ENCODE peak calls at places on chromosome 5, in eight cellular contexts. T, I, E, U, W, Y, J and G are unnamed samples.

GRCh38 chr5:32506809-32507208 is 62.3 kb upstream of the ZFR start:
- DNase-seq in T (peak; percentile 91), U (peak; percentile 40), E (no peak), W (no peak), I (no peak), Y (no peak), J (no peak), G (no peak)

GRCh38 chr5:180468732-180469585 is 25.2 kb upstream of the CNOT6 start:
- DNase-seq in W (no peak), I (peak; percentile 65), U (no peak), E (peak; percentile 72), T (no peak), J (no peak), Y (no peak), G (no peak)

GRCh38 chr5:53035868-53036381 is 46.8 kb downstream of the ITGA2 start:
- DNase-seq in I (no peak), U (no peak), E (no peak), Y (no peak), W (no peak), J (peak; percentile 70), T (peak; percentile 66), G (no peak)

GRCh38 chr5:68237715-68238114 is 22.2 kb downstream of the PIK3R1 start:
- DNase-seq in E (no peak), J (no peak), W (no peak), U (no peak), I (no peak), T (no peak), Y (no peak), G (no peak)

GRCh38 chr5:54115768-54116403 is 194.5 kb downstream of the ARL15 start:
- DNase-seq in J (no peak), W (no peak), I (no peak), Y (no peak), E (no peak), U (no peak), T (peak; percentile 36), G (no peak)

GRCh38 chr5:10610058-10610457 is 46.2 kb downstream of the ANKRD33B start:
- DNase-seq in E (no peak), Y (no peak), W (no peak), J (no peak), U (no peak), I (no peak), T (no peak), G (no peak)

GRCh38 chr5:120150770-120151169 is 313.3 kb upstream of the PRR16 start:
- DNase-seq in Y (no peak), T (no peak), J (no peak), W (no peak), U (no peak), E (no peak), I (no peak), G (no peak)

GRCh38 chr5:127326438-127326837 is 35.8 kb downstream of the MEGF10 start:
- DNase-seq in T (no peak), U (no peak), W (no peak), J (peak; percentile 49), Y (no peak), E (no peak), I (no peak), G (no peak)

GRCh38 chr5:40480392-40480791 is 199.3 kb upstream of the PTGER4 start:
- DNase-seq in U (no peak), Y (peak; percentile 2), J (no peak), E (no peak), W (no peak), T (no peak), I (no peak), G (no peak)

GRCh38 chr5:50292735-50293394 is 148.2 kb downstream of the EMB start:
- DNase-seq in U (no peak), J (no peak), E (peak; percentile 53), W (no peak), T (no peak), Y (no peak), I (peak; percentile 56), G (no peak)

DNA sequence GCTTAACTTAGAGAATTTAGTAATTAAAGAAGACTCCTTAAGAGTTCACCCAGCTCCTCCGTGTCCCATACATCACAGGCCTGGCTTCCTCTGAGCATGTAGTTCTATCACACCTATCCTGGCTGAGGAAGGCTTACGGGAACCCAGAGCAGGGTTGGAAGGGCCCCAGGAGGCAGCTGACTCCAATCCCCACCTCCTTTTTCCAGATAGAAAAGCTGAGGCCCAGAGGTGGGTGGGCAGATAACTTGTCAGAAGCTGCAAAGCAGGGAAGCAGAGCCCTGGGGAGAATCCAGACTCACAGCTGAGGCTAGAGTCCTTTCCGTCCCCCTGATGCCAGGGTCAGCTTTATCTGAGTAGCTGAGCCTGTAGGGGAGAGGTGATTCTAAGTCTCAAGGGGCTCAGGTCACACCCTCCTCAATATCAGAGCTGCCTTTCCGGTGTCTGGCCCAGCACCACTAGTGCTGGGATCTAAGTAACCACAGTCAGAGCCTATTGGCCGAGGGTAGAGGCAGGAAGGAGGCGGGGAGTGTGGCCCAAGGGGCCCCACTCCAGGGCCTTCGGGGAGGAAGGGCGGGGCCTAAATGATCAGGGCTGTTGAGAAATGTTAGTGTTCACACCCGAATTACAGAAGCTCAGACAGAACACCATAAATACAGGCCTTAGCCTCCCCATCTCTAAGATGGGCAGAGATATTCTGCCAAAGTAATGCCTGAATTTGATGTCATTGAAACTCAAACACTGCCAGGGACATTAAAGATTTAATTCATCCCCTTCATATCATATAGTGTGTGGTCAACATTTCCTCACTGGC is 9.9 kb downstream of the CCDC69 start:
- DNase-seq in T (no peak), I (peak; percentile 89), W (peak; percentile 64), Y (peak; percentile 79), J (peak; percentile 65), E (peak; percentile 86), U (peak; percentile 77), G (peak; percentile 87)
- H3K4me3 ChIP-seq in T (no peak overlapping the region), I (peak overlapping the region; percentile 5), W (no peak overlapping the region), Y (peak overlapping the region; percentile 87), J (no peak overlapping the region), E (no peak overlapping the region), U (peak overlapping the region; percentile 22), G (peak overlapping the region; percentile 32)

GRCh38 chr5:125152461-125153189 is 406.2 kb upstream of the ZNF608 start:
- DNase-seq in W (no peak), U (no peak), T (no peak), J (no peak), Y (no peak), I (no peak), E (no peak), G (no peak)

GRCh38 chr5:125151150-125151932 is 404.9 kb upstream of the ZNF608 start:
- DNase-seq in T (no peak), U (no peak), J (no peak), E (no peak), W (no peak), I (no peak), Y (no peak), G (no peak)

GRCh38 chr5:125153231-125153630 is 406.8 kb upstream of the ZNF608 start:
- DNase-seq in E (no peak), I (no peak), J (no peak), U (no peak), Y (no peak), T (no peak), W (no peak), G (no peak)

GRCh38 chr5:125152036-125152435 is 405.6 kb upstream of the ZNF608 start:
- DNase-seq in J (no peak), U (no peak), W (no peak), E (no peak), Y (no peak), T (no peak), I (no peak), G (no peak)

DNA sequence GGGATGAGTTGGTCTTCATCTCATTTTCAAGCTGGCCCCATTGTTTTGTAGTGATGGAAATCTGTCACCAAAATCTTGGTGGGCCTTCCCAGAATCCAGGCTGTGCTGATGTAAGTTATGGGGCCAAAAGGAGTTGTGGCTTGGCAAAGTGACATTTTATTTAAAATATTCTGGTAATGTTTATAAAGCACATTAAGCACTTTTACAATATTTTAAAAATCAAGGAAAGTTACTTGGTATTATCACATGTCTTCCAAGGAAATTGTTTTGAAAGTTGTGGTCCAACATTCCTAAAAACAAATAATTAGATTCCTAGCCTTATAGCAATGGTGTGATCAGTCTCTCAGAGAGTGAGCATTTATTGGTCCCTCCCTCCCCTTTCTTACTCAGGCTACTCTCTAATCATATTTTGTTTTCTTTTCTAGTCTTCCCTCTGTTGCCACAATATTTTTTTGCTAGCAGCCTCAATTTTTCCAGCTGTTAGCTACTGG is 407.9 kb upstream of the ZNF608 start:
- DNase-seq in Y (no peak), E (no peak), T (peak; percentile 12), I (no peak), W (no peak), U (no peak), J (no peak), G (no peak)
- H3K4me1 ChIP-seq in Y (no peaks in the 10 kb centered on the region), E (no peaks in the 10 kb centered on the region), T (no peaks in the 10 kb centered on the region), I (no peaks in the 10 kb centered on the region), W (peaks cover 9% of the 10 kb centered on the region), U (no peaks in the 10 kb centered on the region), J (peaks cover 57% of the 10 kb centered on the region), G (peaks cover 5% of the 10 kb centered on the region)

GRCh38 chr5:135373747-135374515 is 25.1 kb downstream of the MACROH2A1 start:
- DNase-seq in E (no peak), T (no peak), Y (no peak), I (no peak), W (no peak), J (no peak), U (peak; percentile 49), G (no peak)

GRCh38 chr5:135372654-135373381 is 26.2 kb downstream of the MACROH2A1 start:
- DNase-seq in U (no peak), E (no peak), J (no peak), I (no peak), T (no peak), W (no peak), Y (no peak), G (no peak)

GRCh38 chr5:135375040-135375439 is 24.0 kb downstream of the MACROH2A1 start:
- DNase-seq in E (no peak), W (no peak), T (no peak), Y (no peak), I (no peak), J (no peak), U (peak; percentile 66), G (no peak)

GRCh38 chr5:135369952-135370351 is 29.1 kb downstream of the MACROH2A1 start:
- DNase-seq in J (no peak), W (no peak), U (no peak), E (no peak), I (no peak), T (no peak), Y (no peak), G (no peak)

GRCh38 chr5:135371738-135372232 is 27.2 kb downstream of the MACROH2A1 start:
- DNase-seq in J (no peak), W (no peak), I (no peak), T (peak; percentile 74), Y (no peak), E (no peak), U (no peak), G (no peak)
- H3K36me3 ChIP-seq in J (no peaks in the 10 kb centered on the region), W (peaks cover 4% of the 10 kb centered on the region), I (peaks cover 58% of the 10 kb centered on the region), T (peaks cover 39% of the 10 kb centered on the region), Y (peaks cover 61% of the 10 kb centered on the region), E (peaks cover 11% of the 10 kb centered on the region), U (peaks cover 33% of the 10 kb centered on the region), G (peaks cover 75% of the 10 kb centered on the region)

DNA sequence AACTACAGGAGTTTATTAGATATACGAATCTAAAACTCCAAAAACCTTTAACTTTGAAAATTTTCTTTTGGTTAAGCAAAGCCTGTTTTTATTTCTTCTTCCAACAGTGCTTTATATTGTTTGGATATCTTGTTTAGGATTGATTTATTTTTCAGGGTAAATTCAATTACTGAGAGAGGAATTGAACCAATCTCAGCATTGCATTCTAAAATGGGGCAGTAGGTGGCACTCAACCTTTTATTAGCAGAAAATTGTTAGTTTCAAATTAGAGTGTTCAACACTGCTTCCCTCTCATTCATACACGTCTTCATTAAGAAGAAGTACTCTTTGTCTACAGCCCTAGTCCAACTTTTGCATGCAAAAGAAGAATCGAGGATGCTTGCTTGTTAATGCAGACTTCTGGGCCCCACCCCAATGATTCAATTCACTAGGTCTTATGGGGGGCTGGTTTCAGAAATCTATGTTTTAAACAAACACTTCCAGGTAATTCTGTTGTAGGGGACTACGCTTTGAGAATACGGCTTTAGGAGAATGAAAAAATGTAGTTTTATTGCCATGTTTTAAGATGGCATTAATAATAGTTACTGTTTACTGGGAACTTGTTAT is 26.6 kb downstream of the MRPL22 start:
- DNase-seq in Y (no peak), J (peak; percentile 46), E (no peak), I (no peak), W (peak; percentile 10), U (no peak), T (peak; percentile 21), G (no peak)
- H3K4me3 ChIP-seq in Y (no peak overlapping the region), J (no peak overlapping the region), E (no peak overlapping the region), I (no peak overlapping the region), W (no peak overlapping the region), U (no peak overlapping the region), T (no peak overlapping the region), G (no peak overlapping the region)